ENCODE peak calls at places on chromosomes 3 and 15, in nine cellular contexts. S is brain microvascular endothelial cell, C is bronchial epithelial cell, L is heart right ventricle, N is omental fat pad, Q is astrocyte of the spinal cord, E is activated B cell treated with CpG ODN at 0.5 μM for 24 hours, W is Panc1, A is lower lobe of right lung. D is an unnamed sample.

GRCh38 chr15:40477703-40478269 is 7.0 kb downstream of the CHST14 start:
- DNase-seq in S (no peak), C (peak), L (no peak), N (no peak), Q (no peak), E (no peak), W (no peak), A (no peak), D (no peak)

GRCh38 chr15:28096720-28097431 is 2.2 kb downstream of the OCA2 start:
- DNase-seq in S (no peak), C (no peak), L (no peak), N (no peak), Q (no peak), E (peak), W (no peak), A (no peak), D (peak)

GRCh38 chr3:178500631-178501030 is 35.6 kb upstream of the KCNMB2 start:
- DNase-seq in S (no peak), C (no peak), L (no peak), N (no peak), Q (peak), E (no peak), W (no peak), A (no peak), D (no peak)

GRCh38 chr3:27990837-27991236 is 250.6 kb upstream of the CMC1 start:
- DNase-seq in S (no peak), C (peak), L (no peak), N (no peak), Q (no peak), E (no peak), W (no peak), A (no peak), D (no peak)

GRCh38 chr15:49847937-49848823 is 227.3 kb downstream of the DTWD1 start:
- DNase-seq in S (peak), C (peak), L (no peak), N (no peak), Q (peak), E (no peak), W (peak), A (no peak), D (no peak)

GRCh38 chr15:49718234-49718633 is 97.4 kb downstream of the DTWD1 start:
- DNase-seq in S (no peak), C (peak), L (no peak), N (no peak), Q (no peak), E (no peak), W (no peak), A (no peak), D (no peak)

GRCh38 chr15:41774062-41774872 is at the start of gene MAPKBP1:
- DNase-seq in S (peak), C (peak), L (peak), N (peak), Q (peak), E (peak), W (peak), A (peak), D (peak)

GRCh38 chr15:28099555-28100140 is 533 bp upstream of the OCA2 start:
- DNase-seq in S (no peak), C (no peak), L (no peak), N (no peak), Q (no peak), E (no peak), W (no peak), A (no peak), D (no peak)

GRCh38 chr3:153442799-153443487 is 280.9 kb downstream of the RAP2B start:
- DNase-seq in S (no peak), C (no peak), L (no peak), N (no peak), Q (no peak), E (no peak), W (no peak), A (no peak), D (no peak)

GRCh38 chr3:34020761-34021635 is 222.6 kb downstream of the PDCD6IP start:
- DNase-seq in S (no peak), C (no peak), L (no peak), N (no peak), Q (no peak), E (no peak), W (no peak), A (no peak), D (no peak)

GRCh38 chr3:63661242-63661641 is 8.8 kb downstream of the SNTN start:
- DNase-seq in S (peak), C (peak), L (no peak), N (no peak), Q (no peak), E (no peak), W (no peak), A (no peak), D (no peak)

GRCh38 chr3:63662011-63662410 is 9.5 kb downstream of the SNTN start:
- DNase-seq in S (no peak), C (no peak), L (no peak), N (no peak), Q (no peak), E (no peak), W (no peak), A (no peak), D (no peak)

GRCh38 chr3:63656791-63657190 is 4.3 kb downstream of the SNTN start:
- DNase-seq in S (peak), C (no peak), L (no peak), N (no peak), Q (peak), E (no peak), W (no peak), A (no peak), D (no peak)

GRCh38 chr3:63662500-63662899 is 10.0 kb downstream of the SNTN start:
- DNase-seq in S (no peak), C (peak), L (no peak), N (no peak), Q (no peak), E (no peak), W (no peak), A (no peak), D (no peak)
- TF ChIP-seq CTCF in S (no peak), C (peak), L (no peak), N (no peak), Q (no peak), E (no peak), W (no peak), A (no peak), D (no peak)

DNA sequence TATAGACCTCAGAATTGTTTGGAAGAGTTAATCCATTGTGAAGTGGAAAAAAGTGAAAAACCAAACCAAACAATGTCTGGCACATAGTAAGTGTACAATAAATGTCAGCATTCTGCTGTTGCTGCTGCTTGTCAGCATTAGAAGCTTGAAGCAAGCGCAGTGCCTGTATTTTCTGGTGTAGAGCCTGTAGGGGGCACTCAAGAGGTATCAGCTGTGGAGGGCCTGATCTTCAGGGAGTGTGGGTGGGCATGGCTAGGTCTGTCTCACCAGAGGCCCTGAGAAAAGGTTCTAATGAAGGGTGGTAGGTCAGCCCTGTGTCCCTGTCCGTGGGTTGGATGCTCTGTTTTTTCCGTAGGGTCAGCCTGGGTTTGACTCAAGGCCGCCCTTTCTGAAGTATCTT is 3.6 kb downstream of the ADAMTSL3 start:
- DNase-seq in S (no peak), C (no peak), L (no peak), N (no peak), Q (no peak), E (no peak), W (no peak), A (no peak), D (no peak)
- TF ChIP-seq CTCF in S (peak), C (no peak), L (peak), N (no peak), Q (no peak), E (no peak), W (peak), A (no peak), D (no peak)

DNA sequence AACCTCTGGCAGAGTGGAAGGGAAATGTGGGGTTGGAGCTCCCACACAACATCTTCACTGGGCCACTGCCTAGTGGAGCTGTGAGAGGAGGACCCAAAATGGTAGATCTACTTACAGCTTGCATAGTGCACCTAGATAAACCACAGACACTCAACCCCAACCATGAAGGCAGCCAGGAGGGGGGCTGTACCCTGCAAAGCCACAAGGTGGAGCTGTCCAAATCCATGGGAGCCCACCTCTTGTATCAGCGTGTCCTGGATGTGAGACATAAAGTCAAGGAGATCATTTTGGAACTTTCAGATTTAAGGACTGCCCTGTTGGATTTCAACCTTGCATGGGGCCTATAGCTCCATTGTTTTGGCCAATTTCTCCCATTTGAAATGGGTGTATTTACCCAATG is 20.9 kb downstream of the TP63 start:
- DNase-seq in S (peak), C (peak), L (no peak), N (no peak), Q (no peak), E (no peak), W (no peak), A (no peak), D (no peak)
- TF ChIP-seq CTCF in S (peak), C (peak), L (peak), N (no peak), Q (peak), E (no peak), W (peak), A (no peak), D (no peak)

GRCh38 chr3:48915296-48915695 is 3.3 kb upstream of the ARIH2 start:
- DNase-seq in S (no peak), C (no peak), L (no peak), N (no peak), Q (no peak), E (no peak), W (no peak), A (no peak), D (no peak)

GRCh38 chr3:48919215-48920138 is 835 bp downstream of the ARIH2 start:
- DNase-seq in S (peak), C (peak), L (no peak), N (no peak), Q (peak), E (no peak), W (peak), A (no peak), D (peak)

GRCh38 chr3:48918388-48919214 is at the start of gene ARIH2:
- DNase-seq in S (peak), C (peak), L (peak), N (peak), Q (peak), E (peak), W (peak), A (peak), D (peak)
- TF ChIP-seq CTCF in S (no peak), C (no peak), L (peak), N (no peak), Q (no peak), E (no peak), W (no peak), A (peak), D (peak)

GRCh38 chr3:124532071-124532470 is 198.2 kb upstream of the UMPS start:
- DNase-seq in S (no peak), C (peak), L (no peak), N (no peak), Q (no peak), E (no peak), W (no peak), A (no peak), D (no peak)
- TF ChIP-seq CTCF in S (no peak), C (no peak), L (no peak), N (no peak), Q (no peak), E (no peak), W (no peak), A (no peak), D (no peak)

GRCh38 chr15:63600001-63600645 is 2.9 kb downstream of the FBXL22 start:
- DNase-seq in S (no peak), C (no peak), L (peak), N (no peak), Q (no peak), E (no peak), W (no peak), A (no peak), D (no peak)
- TF ChIP-seq CTCF in S (no peak), C (no peak), L (no peak), N (no peak), Q (no peak), E (no peak), W (no peak), A (no peak), D (no peak)

D was measured in CD14-positive monocyte.